ENCODE peak calls at places on chromosome 7, in four cellular contexts. U is CD8-positive, alpha-beta T cell; K is nephron progenitor cell; P is stimulated activated CD8-positive, alpha-beta memory T cell treated with anti-CD3 and anti-CD28 coated beads, Interleukin-4, amount 100 ng/mL, for 24 hours. H is an unnamed sample.

GRCh38 chr7:45980181-45980905 is 59.3 kb upstream of the IGFBP3 start:
- DNase-seq in U (no peak), K (no peak), P (no peak), H (no peak)

GRCh38 chr7:139807009-139807408 is 22.1 kb upstream of the TBXAS1 start:
- DNase-seq in U (no peak), K (no peak), P (no peak), H (no peak)

GRCh38 chr7:27899601-27900000 is 159.6 kb downstream of the TAX1BP1 start:
- DNase-seq in U (peak), K (no peak), P (peak), H (no peak)

GRCh38 chr7:99860281-99861127 is 16.3 kb downstream of the OR2AE1 start:
- DNase-seq in U (no peak), K (no peak), P (no peak), H (no peak)

GRCh38 chr7:16644987-16645592 is 464 bp downstream of the ANKMY2 start:
- DNase-seq in U (no peak), K (peak), P (no peak), H (no peak)

GRCh38 chr7:16055263-16055976 is 365.9 kb downstream of the CRPPA start:
- DNase-seq in U (no peak), K (no peak), P (no peak), H (peak)

GRCh38 chr7:121328508-121329459 is at the start of gene WNT16:
- DNase-seq in U (no peak), K (peak), P (no peak), H (peak)

GRCh38 chr7:25495342-25495855 is 267.1 kb upstream of the NPVF start:
- DNase-seq in U (no peak), K (peak), P (no peak), H (no peak)

H was measured in putamen.